ENCODE peak calls at places on chromosomes 11 and 22, in eight cellular contexts. One of them, this sample, is unnamed.

GRCh38 chr22:26708256-26709009 is 51.0 kb downstream of the MIAT start:
- DNase-seq in CD8-positive, alpha-beta T cell: no peak
- DNase-seq in tibial nerve: no peak
- DNase-seq in spleen: no peak
- DNase-seq in right lobe of liver: no peak
- DNase-seq in cardiac muscle cell: no peak
- DNase-seq in tibial artery: no peak
- DNase-seq in A673: no peak
- DNase-seq in this sample: no peak

GRCh38 chr11:129705341-129705740 is 110.3 kb upstream of the TMEM45B start:
- DNase-seq in CD8-positive, alpha-beta T cell: no peak
- DNase-seq in tibial nerve: no peak
- DNase-seq in spleen: no peak
- DNase-seq in right lobe of liver: no peak
- DNase-seq in cardiac muscle cell: no peak
- DNase-seq in tibial artery: no peak
- DNase-seq in A673: no peak
- DNase-seq in this sample: no peak

GRCh38 chr22:29197096-29197495 is 8.6 kb upstream of the EMID1 start:
- DNase-seq in CD8-positive, alpha-beta T cell: no peak
- DNase-seq in tibial nerve: no peak
- DNase-seq in spleen: no peak
- DNase-seq in right lobe of liver: no peak
- DNase-seq in cardiac muscle cell: no peak
- DNase-seq in tibial artery: no peak
- DNase-seq in A673: no peak
- DNase-seq in this sample: no peak

GRCh38 chr11:70019576-70020011 is 58.5 kb upstream of the ANO1 start:
- DNase-seq in CD8-positive, alpha-beta T cell: no peak
- DNase-seq in tibial nerve: no peak
- DNase-seq in spleen: peak; percentile 25
- DNase-seq in right lobe of liver: no peak
- DNase-seq in cardiac muscle cell: no peak
- DNase-seq in tibial artery: peak; percentile 59
- DNase-seq in A673: no peak
- DNase-seq in this sample: no peak

GRCh38 chr11:78798567-78799170 is 224.0 kb upstream of the NARS2 start:
- DNase-seq in CD8-positive, alpha-beta T cell: no peak
- DNase-seq in tibial nerve: peak; percentile 66
- DNase-seq in spleen: peak; percentile 82
- DNase-seq in right lobe of liver: peak; percentile 66
- DNase-seq in cardiac muscle cell: peak; percentile 78
- DNase-seq in tibial artery: peak; percentile 88
- DNase-seq in A673: peak; percentile 81
- DNase-seq in this sample: no peak

GRCh38 chr11:94727766-94728165 is 40.4 kb upstream of the AMOTL1 start:
- DNase-seq in CD8-positive, alpha-beta T cell: no peak
- DNase-seq in tibial nerve: no peak
- DNase-seq in spleen: no peak
- DNase-seq in right lobe of liver: no peak
- DNase-seq in cardiac muscle cell: no peak
- DNase-seq in tibial artery: no peak
- DNase-seq in A673: no peak
- DNase-seq in this sample: no peak

GRCh38 chr11:11748706-11749365 is 92.9 kb upstream of the USP47 start:
- DNase-seq in CD8-positive, alpha-beta T cell: no peak
- DNase-seq in tibial nerve: no peak
- DNase-seq in spleen: no peak
- DNase-seq in right lobe of liver: no peak
- DNase-seq in cardiac muscle cell: no peak
- DNase-seq in tibial artery: no peak
- DNase-seq in A673: no peak
- DNase-seq in this sample: no peak

GRCh38 chr11:38046571-38047135 is 1448.6 kb upstream of the RAG2 start:
- DNase-seq in CD8-positive, alpha-beta T cell: no peak
- DNase-seq in tibial nerve: no peak
- DNase-seq in spleen: no peak
- DNase-seq in right lobe of liver: no peak
- DNase-seq in cardiac muscle cell: no peak
- DNase-seq in tibial artery: no peak
- DNase-seq in A673: no peak
- DNase-seq in this sample: no peak

GRCh38 chr11:62108017-62108750 is 15.6 kb upstream of the INCENP start:
- DNase-seq in CD8-positive, alpha-beta T cell: peak; percentile 8
- DNase-seq in tibial nerve: peak; percentile 43
- DNase-seq in spleen: no peak
- DNase-seq in right lobe of liver: no peak
- DNase-seq in cardiac muscle cell: peak; percentile 81
- DNase-seq in tibial artery: no peak
- DNase-seq in A673: peak; percentile 84
- DNase-seq in this sample: no peak

GRCh38 chr11:26228778-26229177 is 103.2 kb upstream of the ANO3 start:
- DNase-seq in CD8-positive, alpha-beta T cell: no peak
- DNase-seq in tibial nerve: no peak
- DNase-seq in spleen: no peak
- DNase-seq in right lobe of liver: no peak
- DNase-seq in cardiac muscle cell: no peak
- DNase-seq in tibial artery: no peak
- DNase-seq in A673: no peak
- DNase-seq in this sample: no peak

GRCh38 chr11:69498614-69499175 is 17.2 kb downstream of the LINC01488 start:
- DNase-seq in CD8-positive, alpha-beta T cell: no peak
- DNase-seq in tibial nerve: no peak
- DNase-seq in spleen: peak; percentile 60
- DNase-seq in right lobe of liver: no peak
- DNase-seq in cardiac muscle cell: no peak
- DNase-seq in tibial artery: no peak
- DNase-seq in A673: no peak
- DNase-seq in this sample: no peak

GRCh38 chr22:39634530-39635399 is 64.2 kb downstream of the CACNA1I start:
- DNase-seq in CD8-positive, alpha-beta T cell: no peak
- DNase-seq in tibial nerve: no peak
- DNase-seq in spleen: no peak
- DNase-seq in right lobe of liver: no peak
- DNase-seq in cardiac muscle cell: no peak
- DNase-seq in tibial artery: no peak
- DNase-seq in A673: peak; percentile 91
- DNase-seq in this sample: peak; percentile 73

GRCh38 chr11:68735626-68736025 is 15.7 kb downstream of the TESMIN start:
- DNase-seq in CD8-positive, alpha-beta T cell: no peak
- DNase-seq in tibial nerve: no peak
- DNase-seq in spleen: no peak
- DNase-seq in right lobe of liver: no peak
- DNase-seq in cardiac muscle cell: no peak
- DNase-seq in tibial artery: no peak
- DNase-seq in A673: no peak
- DNase-seq in this sample: no peak

GRCh38 chr22:24495365-24495675 is 188 bp downstream of the UPB1 start:
- DNase-seq in CD8-positive, alpha-beta T cell: no peak
- DNase-seq in tibial nerve: no peak
- DNase-seq in spleen: no peak
- DNase-seq in right lobe of liver: no peak
- DNase-seq in cardiac muscle cell: no peak
- DNase-seq in tibial artery: no peak
- DNase-seq in A673: no peak
- DNase-seq in this sample: no peak

GRCh38 chr11:83025267-83025704 is 46.4 kb downstream of the RAB30 start:
- DNase-seq in CD8-positive, alpha-beta T cell: no peak
- DNase-seq in tibial nerve: no peak
- DNase-seq in spleen: no peak
- DNase-seq in right lobe of liver: peak; percentile 56
- DNase-seq in cardiac muscle cell: no peak
- DNase-seq in tibial artery: no peak
- DNase-seq in A673: no peak
- DNase-seq in this sample: no peak

GRCh38 chr22:37561209-37562048 is 1.1 kb downstream of the CDC42EP1 start:
- DNase-seq in CD8-positive, alpha-beta T cell: peak; percentile 65
- DNase-seq in tibial nerve: peak; percentile 99
- DNase-seq in spleen: peak; percentile 89
- DNase-seq in right lobe of liver: peak; percentile 95
- DNase-seq in cardiac muscle cell: peak; percentile 87
- DNase-seq in tibial artery: peak; percentile 97
- DNase-seq in A673: peak; percentile 85
- DNase-seq in this sample: peak; percentile 86

GRCh38 chr11:129316781-129317180 is 58.9 kb upstream of the BARX2 start:
- DNase-seq in CD8-positive, alpha-beta T cell: no peak
- DNase-seq in tibial nerve: no peak
- DNase-seq in spleen: no peak
- DNase-seq in right lobe of liver: no peak
- DNase-seq in cardiac muscle cell: no peak
- DNase-seq in tibial artery: no peak
- DNase-seq in A673: no peak
- DNase-seq in this sample: no peak

GRCh38 chr22:33918676-33919590 is 1.3 kb downstream of the LARGE1 start:
- DNase-seq in CD8-positive, alpha-beta T cell: no peak
- DNase-seq in tibial nerve: no peak
- DNase-seq in spleen: no peak
- DNase-seq in right lobe of liver: no peak
- DNase-seq in cardiac muscle cell: no peak
- DNase-seq in tibial artery: no peak
- DNase-seq in A673: no peak
- DNase-seq in this sample: no peak

GRCh38 chr11:60950933-60951610 is 904 bp downstream of the SLC15A3 start:
- DNase-seq in CD8-positive, alpha-beta T cell: no peak
- DNase-seq in tibial nerve: no peak
- DNase-seq in spleen: peak; percentile 91
- DNase-seq in right lobe of liver: no peak
- DNase-seq in cardiac muscle cell: no peak
- DNase-seq in tibial artery: no peak
- DNase-seq in A673: no peak
- DNase-seq in this sample: no peak

GRCh38 chr11:46347637-46348311 is 511 bp downstream of the DGKZ start:
- DNase-seq in CD8-positive, alpha-beta T cell: no peak
- DNase-seq in tibial nerve: no peak
- DNase-seq in spleen: peak; percentile 94
- DNase-seq in right lobe of liver: peak; percentile 64
- DNase-seq in cardiac muscle cell: no peak
- DNase-seq in tibial artery: peak; percentile 74
- DNase-seq in A673: no peak
- DNase-seq in this sample: no peak

GRCh38 chr11:46345881-46346484 is 1.3 kb upstream of the DGKZ start:
- DNase-seq in CD8-positive, alpha-beta T cell: no peak
- DNase-seq in tibial nerve: no peak
- DNase-seq in spleen: peak; percentile 86
- DNase-seq in right lobe of liver: no peak
- DNase-seq in cardiac muscle cell: no peak
- DNase-seq in tibial artery: no peak
- DNase-seq in A673: no peak
- DNase-seq in this sample: no peak

GRCh38 chr11:46346886-46347636 is at the start of gene DGKZ:
- DNase-seq in CD8-positive, alpha-beta T cell: peak; percentile 85
- DNase-seq in tibial nerve: peak; percentile 71
- DNase-seq in spleen: peak; percentile 99
- DNase-seq in right lobe of liver: peak; percentile 88
- DNase-seq in cardiac muscle cell: peak; percentile 90
- DNase-seq in tibial artery: peak; percentile 92
- DNase-seq in A673: peak; percentile 97
- DNase-seq in this sample: peak; percentile 85

GRCh38 chr11:46343520-46343919 is 3.7 kb upstream of the DGKZ start:
- DNase-seq in CD8-positive, alpha-beta T cell: no peak
- DNase-seq in tibial nerve: no peak
- DNase-seq in spleen: no peak
- DNase-seq in right lobe of liver: no peak
- DNase-seq in cardiac muscle cell: no peak
- DNase-seq in tibial artery: no peak
- DNase-seq in A673: no peak
- DNase-seq in this sample: no peak

GRCh38 chr11:46345131-46345597 is 2.1 kb upstream of the DGKZ start:
- DNase-seq in CD8-positive, alpha-beta T cell: no peak
- DNase-seq in tibial nerve: no peak
- DNase-seq in spleen: peak; percentile 93
- DNase-seq in right lobe of liver: peak; percentile 70
- DNase-seq in cardiac muscle cell: no peak
- DNase-seq in tibial artery: no peak
- DNase-seq in A673: no peak
- DNase-seq in this sample: no peak
- H3K4me3 ChIP-seq in CD8-positive, alpha-beta T cell: peak overlapping the region; percentile 51
- H3K4me3 ChIP-seq in tibial nerve: peak overlapping the region; percentile 12
- H3K4me3 ChIP-seq in spleen: peak overlapping the region; percentile 96
- H3K4me3 ChIP-seq in right lobe of liver: peak overlapping the region; percentile 38
- H3K4me3 ChIP-seq in cardiac muscle cell: no peak overlapping the region
- H3K4me3 ChIP-seq in tibial artery: peak overlapping the region; percentile 90
- H3K4me3 ChIP-seq in A673: no peak overlapping the region
- H3K4me3 ChIP-seq in this sample: peak overlapping the region; percentile 0

GRCh38 chr11:57275582-57275981 is 38.5 kb upstream of the APLNR start:
- DNase-seq in CD8-positive, alpha-beta T cell: no peak
- DNase-seq in tibial nerve: no peak
- DNase-seq in spleen: no peak
- DNase-seq in right lobe of liver: no peak
- DNase-seq in cardiac muscle cell: no peak
- DNase-seq in tibial artery: no peak
- DNase-seq in A673: no peak
- DNase-seq in this sample: no peak
- TF ChIP-seq CTCF in CD8-positive, alpha-beta T cell: no peak
- TF ChIP-seq CTCF in tibial nerve: no peak
- TF ChIP-seq CTCF in spleen: no peak
- TF ChIP-seq CTCF in right lobe of liver: no peak
- TF ChIP-seq CTCF in cardiac muscle cell: no peak
- TF ChIP-seq CTCF in tibial artery: no peak
- TF ChIP-seq CTCF in A673: no peak
- TF ChIP-seq CTCF in this sample: no peak

GRCh38 chr11:23013509-23013908 is 153.2 kb upstream of the CCDC179 start:
- DNase-seq in CD8-positive, alpha-beta T cell: no peak
- DNase-seq in tibial nerve: no peak
- DNase-seq in spleen: no peak
- DNase-seq in right lobe of liver: no peak
- DNase-seq in cardiac muscle cell: no peak
- DNase-seq in tibial artery: no peak
- DNase-seq in A673: peak; percentile 9
- DNase-seq in this sample: no peak
- H3K27ac ChIP-seq in CD8-positive, alpha-beta T cell: no peak overlapping the region
- H3K27ac ChIP-seq in tibial nerve: no peak overlapping the region
- H3K27ac ChIP-seq in spleen: no peak overlapping the region
- H3K27ac ChIP-seq in right lobe of liver: no peak overlapping the region
- H3K27ac ChIP-seq in cardiac muscle cell: no peak overlapping the region
- H3K27ac ChIP-seq in tibial artery: no peak overlapping the region
- H3K27ac ChIP-seq in A673: no peak overlapping the region
- H3K27ac ChIP-seq in this sample: no peak overlapping the region

DNA sequence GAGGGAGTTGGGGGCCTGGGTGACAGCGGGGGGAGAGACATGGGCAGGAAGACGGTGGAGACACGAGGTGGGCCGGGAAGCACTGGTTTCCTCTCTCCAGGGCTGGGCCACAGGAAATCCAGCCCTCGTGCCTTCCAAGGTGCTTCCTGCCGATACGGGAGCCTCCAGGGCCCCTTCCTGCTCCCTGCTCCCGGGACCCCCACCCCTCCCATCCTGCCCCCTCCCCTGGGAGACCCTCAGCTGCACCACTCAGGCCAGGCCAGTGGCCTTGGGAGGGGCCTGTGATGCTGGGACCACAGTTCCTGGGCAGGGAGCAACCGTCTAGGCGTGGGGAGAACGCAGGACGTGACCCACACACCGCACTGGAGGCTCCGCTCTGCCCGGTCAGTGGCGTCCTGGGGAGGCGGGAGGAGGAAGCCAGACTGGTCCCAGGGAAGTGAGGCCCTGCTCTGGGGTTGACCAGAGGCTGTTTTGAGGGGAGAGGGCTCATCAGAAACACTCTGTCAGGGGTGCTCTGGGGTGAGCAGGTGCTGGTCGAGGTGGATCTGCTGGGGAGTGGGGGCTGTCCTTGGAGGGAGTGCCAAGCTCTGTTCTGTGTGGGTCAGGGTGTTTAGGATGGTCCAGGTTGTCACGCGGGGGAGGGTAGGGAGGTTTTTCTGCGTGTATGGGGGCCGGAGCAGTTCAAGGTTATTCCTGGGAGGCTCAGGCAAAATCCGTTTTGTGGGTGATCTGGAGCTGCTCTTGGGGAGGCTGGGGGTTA is at the start of gene SHANK3:
- DNase-seq in CD8-positive, alpha-beta T cell: no peak
- DNase-seq in tibial nerve: no peak
- DNase-seq in spleen: peak; percentile 89
- DNase-seq in right lobe of liver: peak; percentile 65
- DNase-seq in cardiac muscle cell: no peak
- DNase-seq in tibial artery: no peak
- DNase-seq in A673: no peak
- DNase-seq in this sample: peak; percentile 31
- H3K4me3 ChIP-seq in CD8-positive, alpha-beta T cell: peak within 1 kb of the TSS; percentile 59
- H3K4me3 ChIP-seq in tibial nerve: peak within 1 kb of the TSS; percentile 28
- H3K4me3 ChIP-seq in spleen: peak within 1 kb of the TSS; percentile 64
- H3K4me3 ChIP-seq in right lobe of liver: peak within 1 kb of the TSS; percentile 31
- H3K4me3 ChIP-seq in cardiac muscle cell: peak within 1 kb of the TSS; percentile 44
- H3K4me3 ChIP-seq in tibial artery: peak within 1 kb of the TSS; percentile 37
- H3K4me3 ChIP-seq in A673: peak within 1 kb of the TSS; percentile 47
- H3K4me3 ChIP-seq in this sample: peak within 1 kb of the TSS; percentile 40

This sample was measured in dorsolateral prefrontal cortex.